ENCODE peak calls at places on chromosomes 11 and 22, in four cellular contexts. T is lower lobe of right lung, Q is HCT116, M is aorta. O is an unnamed sample.
A peak's percentile ranks its signal among the peaks of the same experiment; 100 is the strongest.

GRCh38 chr11:109305009-109305408 is 117.0 kb upstream of the C11orf87 start:
- DNase-seq in T (no peak), Q (no peak), M (no peak), O (no peak)

GRCh38 chr22:26785942-26786341 is 128.6 kb downstream of the MIAT start:
- DNase-seq in T (no peak), Q (no peak), M (no peak), O (no peak)

GRCh38 chr11:83612891-83613766 is 327.0 kb upstream of the CCDC90B start:
- DNase-seq in T (no peak), Q (no peak), M (no peak), O (peak; percentile 25)

GRCh38 chr22:36921309-36922096 is 8.1 kb downstream of the CSF2RB start:
- DNase-seq in Q (no peak), T (no peak), M (peak; percentile 76), O (no peak)

GRCh38 chr11:46369458-46370152 is 11.9 kb upstream of the MDK start:
- DNase-seq in T (no peak), M (no peak), Q (peak; percentile 48), O (no peak)

GRCh38 chr11:112797072-112797471 is 164.1 kb upstream of the NCAM1 start:
- DNase-seq in M (no peak), Q (no peak), T (no peak), O (peak; percentile 75)

GRCh38 chr11:8222820-8223512 is 40.7 kb downstream of the LMO1 start:
- DNase-seq in Q (no peak), T (peak; percentile 19), M (no peak), O (no peak)

GRCh38 chr11:71248251-71248570 is 4.2 kb downstream of the SHANK2 start:
- DNase-seq in T (no peak), M (no peak), Q (no peak), O (no peak)

GRCh38 chr11:69654660-69655478 is 13.9 kb downstream of the CCND1 start:
- DNase-seq in M (no peak), Q (no peak), T (no peak), O (no peak)

GRCh38 chr22:30605449-30606110 is 1.4 kb upstream of the TCN2 start:
- DNase-seq in Q (peak; percentile 52), T (peak; percentile 70), M (peak; percentile 73), O (no peak)

GRCh38 chr11:110778351-110778750 is 66.1 kb upstream of the ARHGAP20 start:
- DNase-seq in Q (no peak), M (no peak), T (no peak), O (no peak)

GRCh38 chr11:90243534-90243933 is 20.7 kb upstream of the CHORDC1 start:
- DNase-seq in T (no peak), Q (no peak), M (no peak), O (no peak)

GRCh38 chr11:1828542-1828941 is 6.2 kb upstream of the SYT8 start:
- DNase-seq in Q (no peak), M (no peak), T (peak; percentile 30), O (no peak)

GRCh38 chr22:39496131-39496838 is 5.8 kb upstream of the MIEF1 start:
- DNase-seq in M (peak; percentile 86), T (peak; percentile 83), Q (peak; percentile 56), O (no peak)

GRCh38 chr11:34243620-34244493 is 114.0 kb downstream of the ABTB2 start:
- DNase-seq in M (peak; percentile 67), T (no peak), Q (peak; percentile 71), O (no peak)

GRCh38 chr11:68495872-68496271 is 35.3 kb downstream of the PPP6R3 start:
- DNase-seq in M (no peak), Q (no peak), T (no peak), O (no peak)

GRCh38 chr11:100930185-100930778 is 199.3 kb downstream of the PGR start:
- DNase-seq in M (no peak), Q (peak; percentile 47), T (no peak), O (no peak)

GRCh38 chr11:3841426-3842304 is 906 bp upstream of the RHOG start:
- DNase-seq in M (peak; percentile 92), T (peak; percentile 89), Q (peak; percentile 68), O (no peak)

GRCh38 chr22:47051435-47052175 is 289.2 kb downstream of the TBC1D22A start:
- DNase-seq in Q (no peak), T (peak; percentile 32), M (peak; percentile 33), O (no peak)

GRCh38 chr11:36385121-36385530 is 89.0 kb downstream of the PRR5L start:
- DNase-seq in M (no peak), T (no peak), Q (no peak), O (no peak)
- H3K27ac ChIP-seq in M (no peak overlapping the region), T (no peak overlapping the region), Q (no peak overlapping the region), O (no peak overlapping the region)

GRCh38 chr22:48179571-48180546 is 1417.4 kb downstream of the TBC1D22A start:
- DNase-seq in Q (no peak), T (no peak), M (no peak), O (no peak)

GRCh38 chr22:48178536-48178935 is 1416.1 kb downstream of the TBC1D22A start:
- DNase-seq in M (no peak), T (no peak), Q (no peak), O (no peak)

GRCh38 chr22:48173061-48173849 is 1410.8 kb downstream of the TBC1D22A start:
- DNase-seq in M (no peak), T (no peak), Q (no peak), O (no peak)

GRCh38 chr22:48177591-48177990 is 1415.1 kb downstream of the TBC1D22A start:
- DNase-seq in Q (no peak), M (no peak), T (no peak), O (no peak)

GRCh38 chr22:48175721-48176120 is 1413.3 kb downstream of the TBC1D22A start:
- DNase-seq in T (no peak), Q (no peak), M (no peak), O (no peak)
- H3K9me3 ChIP-seq in T (no peaks in the 10 kb centered on the region), Q (no peaks in the 10 kb centered on the region), M (peaks cover 1% of the 10 kb centered on the region), O (peaks cover 25% of the 10 kb centered on the region)

GRCh38 chr11:121100943-121101342 is at the start of gene TECTA:
- DNase-seq in M (no peak), T (no peak), Q (no peak), O (no peak)
- H3K27ac ChIP-seq in M (no peak within 1 kb of the TSS), T (no peak within 1 kb of the TSS), Q (no peak within 1 kb of the TSS), O (no peak within 1 kb of the TSS)

GRCh38 chr11:120037111-120037510 is 100.8 kb downstream of the TRIM29 start:
- DNase-seq in T (no peak), M (no peak), Q (no peak), O (no peak)
- H3K9me3 ChIP-seq in T (peaks cover 4% of the 10 kb centered on the region), M (peaks cover 6% of the 10 kb centered on the region), Q (no peaks in the 10 kb centered on the region), O (no peaks in the 10 kb centered on the region)

GRCh38 chr11:86934263-86934932 is 20.8 kb downstream of the FZD4 start:
- DNase-seq in T (no peak), M (no peak), Q (no peak), O (no peak)

GRCh38 chr11:86934933-86935579 is 20.1 kb downstream of the FZD4 start:
- DNase-seq in M (no peak), T (no peak), Q (no peak), O (no peak)

GRCh38 chr11:86932942-86933875 is 22.0 kb downstream of the FZD4 start:
- DNase-seq in M (no peak), T (no peak), Q (no peak), O (no peak)

GRCh38 chr11:86931965-86932332 is 23.2 kb downstream of the FZD4 start:
- DNase-seq in Q (no peak), M (no peak), T (no peak), O (no peak)

DNA sequence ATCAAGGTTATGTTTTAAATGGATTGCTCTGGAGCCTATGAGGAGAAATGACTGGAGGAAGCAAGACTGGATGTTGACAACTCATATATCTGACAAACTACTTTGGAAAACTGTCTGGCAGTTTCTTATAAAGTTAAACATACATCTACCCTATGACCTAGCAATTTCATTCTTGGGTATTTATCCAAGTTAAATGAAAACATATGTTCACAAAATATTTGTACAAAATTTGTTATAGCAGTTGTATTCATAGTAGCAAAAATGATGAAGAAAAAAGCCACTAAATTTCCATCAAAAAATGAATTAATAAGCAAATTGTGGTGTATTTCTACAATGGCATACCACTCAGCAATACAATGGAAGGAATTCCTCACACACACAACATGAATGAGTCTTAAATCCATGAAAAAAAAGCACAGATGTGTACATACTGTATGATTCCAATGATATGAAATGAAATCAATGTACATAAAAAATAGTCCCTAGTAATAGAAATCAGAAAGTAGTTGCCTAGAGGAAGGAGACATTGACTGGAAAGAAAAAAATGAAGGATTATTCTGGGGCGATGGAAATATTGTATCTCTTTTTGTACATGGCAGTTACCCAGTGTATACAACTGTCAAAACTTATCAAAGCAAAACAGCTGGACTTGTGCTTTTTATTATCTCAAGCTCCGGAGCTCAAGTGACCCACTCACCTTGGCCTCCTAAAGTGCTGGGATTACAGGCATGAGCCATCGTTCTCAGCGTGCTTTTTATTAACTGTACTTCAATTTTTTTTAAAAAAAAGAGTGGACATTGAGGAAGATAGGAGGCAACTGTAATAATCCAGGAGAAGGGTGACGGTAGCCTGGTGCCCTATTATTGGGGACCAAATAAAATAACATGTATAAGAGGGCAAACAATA is 23.9 kb downstream of the FZD4 start:
- DNase-seq in M (no peak), Q (no peak), T (no peak), O (no peak)
- H3K27ac ChIP-seq in M (no peak overlapping the region), Q (no peak overlapping the region), T (no peak overlapping the region), O (no peak overlapping the region)

O was measured in iPS DF 6.9.